ENCODE peak calls at places on chromosomes 11 and 22, in six cellular contexts. E, Q, R, Y, D and N are unnamed samples.

GRCh38 chr11:85685820-85686459 is at the start of gene CCDC89:
- DNase-seq in E (peak; percentile 98), Q (no peak), R (peak; percentile 10), Y (peak; percentile 98), D (peak; percentile 99), N (peak; percentile 76)

GRCh38 chr22:47371263-47372090 is 609.0 kb downstream of the TBC1D22A start:
- DNase-seq in E (no peak), Q (peak; percentile 28), R (no peak), Y (no peak), D (no peak), N (no peak)

GRCh38 chr11:61507962-61508824 is at the start of gene LRRC10B:
- DNase-seq in E (no peak), Q (no peak), R (no peak), Y (no peak), D (no peak), N (no peak)

GRCh38 chr22:46792841-46793261 is 30.4 kb downstream of the TBC1D22A start:
- DNase-seq in E (no peak), Q (no peak), R (no peak), Y (no peak), D (no peak), N (no peak)

GRCh38 chr11:15551897-15552851 is 437.5 kb downstream of the INSC start:
- DNase-seq in E (no peak), Q (no peak), R (no peak), Y (no peak), D (no peak), N (no peak)

GRCh38 chr11:124586247-124586860 is 16.6 kb downstream of the OR8A1 start:
- DNase-seq in E (peak; percentile 63), Q (no peak), R (no peak), Y (peak; percentile 68), D (peak; percentile 66), N (no peak)

GRCh38 chr11:57254631-57255030 is 17.6 kb upstream of the APLNR start:
- DNase-seq in E (no peak), Q (no peak), R (no peak), Y (no peak), D (no peak), N (no peak)

GRCh38 chr22:49670610-49671330 is 156.9 kb downstream of the BRD1 start:
- DNase-seq in E (no peak), Q (no peak), R (no peak), Y (no peak), D (no peak), N (no peak)

DNA sequence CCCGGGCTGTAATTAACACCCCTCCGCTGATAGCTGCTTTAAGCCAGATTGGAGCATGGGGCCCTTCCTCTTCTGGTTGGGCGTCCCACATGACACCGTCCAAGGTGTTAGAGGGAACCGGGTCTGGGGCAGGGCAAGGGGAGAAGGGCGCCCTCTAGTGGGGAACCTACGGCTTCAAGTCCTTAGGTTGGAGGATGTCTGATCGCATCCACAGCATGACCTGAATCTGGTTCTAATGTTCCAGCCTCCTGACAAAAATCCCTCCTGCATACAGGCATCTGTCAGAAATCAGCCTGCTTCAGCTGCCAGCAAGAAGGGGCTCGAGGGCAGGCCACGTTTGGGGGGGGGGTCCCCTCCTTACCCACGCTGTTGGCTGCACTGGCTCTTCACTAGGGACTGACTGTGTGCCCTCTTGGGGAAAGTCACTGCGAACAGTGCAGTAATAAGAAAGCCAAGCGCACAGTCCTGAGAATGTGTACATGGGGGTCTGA is 94.2 kb upstream of the TBCEL start:
- DNase-seq in E (peak; percentile 35), Q (no peak), R (no peak), Y (no peak), D (peak; percentile 26), N (no peak)
- TF ChIP-seq CTCF in E (peak; percentile 62), Q (peak; percentile 49), R (peak; percentile 61), Y (peak; percentile 76), D (peak; percentile 47), N (no peak)

GRCh38 chr11:46535688-46536087 is 58.1 kb downstream of the AMBRA1 start:
- DNase-seq in E (no peak), Q (no peak), R (no peak), Y (no peak), D (no peak), N (no peak)

GRCh38 chr11:46533396-46534110 is 60.3 kb downstream of the AMBRA1 start:
- DNase-seq in E (no peak), Q (no peak), R (no peak), Y (no peak), D (no peak), N (no peak)

GRCh38 chr11:46537851-46538295 is 56.0 kb downstream of the AMBRA1 start:
- DNase-seq in E (peak; percentile 73), Q (peak; percentile 48), R (no peak), Y (peak; percentile 59), D (peak; percentile 78), N (no peak)

GRCh38 chr11:46534713-46535112 is 59.1 kb downstream of the AMBRA1 start:
- DNase-seq in E (no peak), Q (no peak), R (no peak), Y (no peak), D (no peak), N (no peak)

DNA sequence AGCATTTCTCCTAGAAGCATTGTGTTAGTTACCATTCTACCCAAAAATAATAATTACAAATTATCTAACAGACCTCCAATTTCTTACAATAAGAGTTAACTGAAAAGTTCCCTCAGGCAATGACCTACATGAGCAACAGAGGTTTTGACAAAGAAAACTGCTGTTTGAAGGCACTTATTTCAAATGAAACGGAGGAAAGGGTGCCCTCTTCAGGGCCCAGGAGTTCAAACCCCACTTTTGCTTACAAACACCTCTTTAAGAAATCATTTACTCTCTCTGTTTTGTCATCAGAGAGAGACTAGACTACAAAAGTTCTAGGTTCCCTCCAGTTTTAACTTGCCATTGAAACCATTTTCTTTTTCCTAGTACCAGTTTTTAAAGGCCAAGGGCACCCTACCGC is 56.7 kb downstream of the AMBRA1 start:
- DNase-seq in E (no peak), Q (no peak), R (no peak), Y (no peak), D (peak; percentile 28), N (no peak)
- TF ChIP-seq CTCF in E (peak; percentile 28), Q (no peak), R (no peak), Y (peak; percentile 39), D (peak; percentile 26), N (no peak)

DNA sequence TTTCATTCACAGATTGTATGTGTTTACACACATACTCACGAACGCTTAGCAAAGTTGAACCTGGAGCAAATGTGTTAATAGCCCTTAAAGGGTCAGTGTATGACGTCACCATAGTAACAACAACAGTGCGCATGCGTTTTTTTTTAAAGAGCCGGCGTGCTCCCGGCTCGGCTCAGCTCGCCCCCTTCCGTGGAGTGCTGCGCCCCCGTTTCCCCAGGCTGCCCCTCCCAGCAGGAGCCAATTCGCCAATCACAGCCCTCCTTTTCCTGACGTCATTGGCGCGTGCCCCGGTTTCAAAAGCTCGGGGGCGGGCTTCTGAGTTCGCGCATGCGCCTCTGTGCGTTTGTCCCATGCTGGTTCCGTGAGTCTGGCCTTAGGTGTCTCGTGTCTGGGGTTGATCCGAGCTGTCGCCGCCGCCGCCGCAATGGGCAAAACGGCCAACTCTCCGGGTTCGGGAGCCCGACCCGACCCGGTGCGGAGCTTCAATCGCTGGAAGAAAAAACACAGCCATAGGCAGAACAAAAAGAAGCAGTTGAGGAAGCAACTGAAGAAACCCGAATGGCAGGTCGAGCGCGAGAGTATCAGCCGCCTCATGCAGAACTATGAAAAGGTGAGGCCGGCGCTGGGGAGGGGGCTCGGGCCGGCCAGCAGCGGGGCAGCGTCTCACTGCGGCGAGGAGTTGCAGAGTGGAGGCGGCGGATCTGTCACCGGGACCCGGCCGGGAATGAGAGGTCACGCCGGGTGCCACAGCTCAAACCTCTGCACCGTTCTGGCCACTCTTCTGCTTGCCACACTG is at the start of gene DDX10:
- DNase-seq in E (peak; percentile 99), Q (peak; percentile 99), R (peak; percentile 82), Y (peak; percentile 97), D (peak; percentile 98), N (peak; percentile 94)
- TF ChIP-seq CTCF in E (peak; percentile 14), Q (no peak), R (peak; percentile 19), Y (peak; percentile 27), D (peak; percentile 15), N (no peak)

GRCh38 chr11:58963551-58964075 is 24.3 kb downstream of the GLYATL1 start:
- DNase-seq in E (peak; percentile 6), Q (no peak), R (no peak), Y (peak; percentile 22), D (peak; percentile 59), N (no peak)
- TF ChIP-seq CTCF in E (no peak), Q (no peak), R (peak; percentile 20), Y (peak; percentile 52), D (peak; percentile 19), N (no peak)